ENCODE peak calls at places on chromosomes 2 and 18, in five cellular contexts. L, O, J, C and F are unnamed samples.

GRCh38 chr2:134154269-134154668 is 99.6 kb upstream of the MGAT5 start:
- DNase-seq in C (no peak), O (no peak), J (peak), L (no peak), F (no peak)

GRCh38 chr2:19282305-19282704 is 76.1 kb downstream of the OSR1 start:
- DNase-seq in L (no peak), J (no peak), O (no peak), C (no peak), F (no peak)

GRCh38 chr2:9112079-9112721 is 94.4 kb upstream of the ASAP2 start:
- DNase-seq in C (no peak), O (no peak), L (peak), J (peak), F (no peak)

GRCh38 chr2:49251251-49251650 is 96.9 kb upstream of the FSHR start:
- DNase-seq in L (no peak), C (no peak), J (no peak), O (no peak), F (no peak)

GRCh38 chr2:191854385-191855372 is 7.8 kb upstream of the CAVIN2 start:
- DNase-seq in L (peak), C (no peak), J (no peak), O (no peak), F (no peak)

GRCh38 chr18:7303751-7304370 is 73.0 kb downstream of the LRRC30 start:
- DNase-seq in L (no peak), J (no peak), O (no peak), C (no peak), F (no peak)

GRCh38 chr2:187541086-187542085 is 12.8 kb downstream of the TFPI start:
- DNase-seq in O (no peak), L (peak), J (no peak), C (no peak), F (peak)

GRCh38 chr2:151040036-151040435 is 221.6 kb downstream of the RBM43 start:
- DNase-seq in C (no peak), J (no peak), L (no peak), O (no peak), F (no peak)

GRCh38 chr2:74531666-74532065 is 1.9 kb downstream of the HTRA2 start:
- DNase-seq in C (no peak), L (no peak), J (no peak), O (no peak), F (no peak)

GRCh38 chr2:46471-47345 is at the start of gene FAM110C:
- DNase-seq in J (peak), O (peak), C (peak), L (peak), F (peak)

GRCh38 chr2:240567872-240568677 is at the start of gene RNPEPL1:
- DNase-seq in C (peak), O (peak), J (peak), L (no peak), F (no peak)

GRCh38 chr2:239343946-239344856 is 56.6 kb downstream of the HDAC4 start:
- DNase-seq in J (no peak), O (no peak), L (no peak), C (no peak), F (no peak)

GRCh38 chr2:191847764-191848163 is 876 bp upstream of the CAVIN2 start:
- DNase-seq in L (no peak), J (no peak), C (no peak), O (no peak), F (no peak)

GRCh38 chr2:86372641-86373502 is 35.4 kb upstream of the REEP1 start:
- DNase-seq in L (peak), C (peak), J (no peak), O (peak), F (no peak)

GRCh38 chr2:239806276-239806675 is 218.9 kb downstream of the NDUFA10 start:
- DNase-seq in C (no peak), L (no peak), J (peak), O (no peak), F (no peak)

GRCh38 chr18:58866261-58867232 is 1.9 kb downstream of the ZNF532 start:
- DNase-seq in J (no peak), C (no peak), L (no peak), O (no peak), F (no peak)

GRCh38 chr2:145652546-145652945 is 1132.6 kb upstream of the ZEB2 start:
- DNase-seq in O (no peak), J (no peak), L (no peak), C (no peak), F (no peak)

GRCh38 chr2:31347788-31348187 is 66.8 kb downstream of the XDH start:
- DNase-seq in L (peak), J (no peak), O (peak), C (no peak), F (peak)

GRCh38 chr2:118274841-118275510 is 186.7 kb downstream of the INSIG2 start:
- DNase-seq in C (no peak), O (no peak), J (no peak), L (peak), F (no peak)

GRCh38 chr2:118279005-118279404 is 190.7 kb downstream of the INSIG2 start:
- DNase-seq in L (no peak), O (no peak), C (no peak), J (no peak), F (no peak)

GRCh38 chr2:118272391-118272790 is 184.1 kb downstream of the INSIG2 start:
- DNase-seq in O (no peak), C (no peak), L (no peak), J (no peak), F (no peak)

GRCh38 chr2:118278046-118278445 is 189.8 kb downstream of the INSIG2 start:
- DNase-seq in J (no peak), C (no peak), O (no peak), L (no peak), F (no peak)
- TF ChIP-seq CTCF in J (no peak), C (no peak), O (no peak), L (no peak), F (peak)

GRCh38 chr2:223837290-223838061 is at the start of gene AP1S3:
- DNase-seq in L (peak), J (peak), O (peak), C (peak), F (no peak)
- TF ChIP-seq CTCF in L (peak), J (peak), O (peak), C (no peak), F (no peak)

GRCh38 chr2:229339613-229340012 is 68.5 kb upstream of the PID1 start:
- DNase-seq in O (no peak), J (no peak), L (peak), C (no peak), F (no peak)

GRCh38 chr2:229343661-229344060 is 72.6 kb upstream of the PID1 start:
- DNase-seq in L (no peak), C (no peak), J (no peak), O (no peak), F (no peak)

GRCh38 chr2:229340086-229340760 is 69.1 kb upstream of the PID1 start:
- DNase-seq in C (no peak), J (no peak), L (peak), O (no peak), F (no peak)

GRCh38 chr2:229344151-229344551 is 73.1 kb upstream of the PID1 start:
- DNase-seq in L (peak), C (no peak), O (no peak), J (no peak), F (no peak)

GRCh38 chr2:229342376-229342775 is 71.3 kb upstream of the PID1 start:
- DNase-seq in J (no peak), C (peak), O (peak), L (peak), F (peak)
- TF ChIP-seq CTCF in J (peak), C (peak), O (peak), L (peak), F (peak)

GRCh38 chr2:10306901-10307463 is 4.3 kb downstream of the HPCAL1 start:
- DNase-seq in J (no peak), L (no peak), C (no peak), O (no peak), F (no peak)

GRCh38 chr2:10305254-10305635 is 2.5 kb downstream of the HPCAL1 start:
- DNase-seq in C (no peak), J (no peak), O (no peak), L (peak), F (no peak)

GRCh38 chr2:10304458-10305253 is 2.0 kb downstream of the HPCAL1 start:
- DNase-seq in J (no peak), O (peak), L (no peak), C (peak), F (no peak)

GRCh38 chr2:10303634-10304378 is 1.1 kb downstream of the HPCAL1 start:
- DNase-seq in J (no peak), L (peak), O (peak), C (peak), F (no peak)

DNA sequence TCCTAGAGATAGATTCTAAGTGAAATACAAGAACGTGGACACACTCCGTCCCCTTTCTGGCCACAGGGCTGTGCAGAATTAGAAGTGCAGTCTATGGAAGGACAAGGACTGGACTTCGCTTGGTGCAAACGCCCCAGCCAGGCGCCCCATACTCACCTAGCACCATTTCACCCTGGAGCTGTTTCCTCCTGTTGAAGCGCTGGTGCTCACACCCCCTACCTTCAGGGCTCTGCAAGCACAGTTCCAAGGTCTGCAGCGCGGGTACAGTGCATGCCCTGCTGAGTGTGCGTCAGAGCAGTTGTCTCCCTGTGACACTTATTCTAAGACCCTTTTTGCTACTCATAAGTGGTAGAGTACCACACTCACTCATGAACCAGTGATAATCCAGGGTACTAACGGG is 3.0 kb downstream of the HPCAL1 start:
- DNase-seq in C (peak), J (no peak), L (no peak), O (peak), F (no peak)
- TF ChIP-seq CTCF in C (no peak), J (no peak), L (peak), O (peak), F (peak)

GRCh38 chr2:32678825-32679224 is 51.0 kb downstream of the TTC27 start:
- DNase-seq in J (no peak), L (peak), O (no peak), C (no peak), F (no peak)
- TF ChIP-seq CTCF in J (no peak), L (no peak), O (no peak), C (no peak), F (no peak)

GRCh38 chr2:149573760-149574159 is 13.8 kb downstream of the MMADHC start:
- DNase-seq in O (no peak), C (no peak), J (no peak), L (peak), F (no peak)
- TF ChIP-seq CTCF in O (peak), C (peak), J (peak), L (peak), F (peak)

DNA sequence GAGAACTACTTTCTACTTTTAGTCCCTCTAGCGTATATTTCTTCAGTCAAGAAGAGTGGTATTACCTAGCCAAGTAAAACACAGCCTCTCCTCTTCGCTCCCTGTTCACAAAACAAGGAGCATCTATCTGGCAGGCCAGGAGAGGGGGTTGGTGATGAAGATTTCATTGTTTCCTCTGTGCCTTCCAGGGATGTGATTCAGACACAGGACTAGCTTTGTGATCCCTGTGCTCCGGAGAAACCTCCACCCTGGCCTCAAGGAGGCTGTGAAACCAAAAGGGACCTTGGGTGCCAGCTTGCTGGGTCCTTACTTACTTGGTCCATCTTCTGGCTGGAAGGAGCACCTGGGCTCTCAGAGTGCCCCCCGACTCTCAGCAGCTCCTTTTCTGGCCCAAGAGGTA is 5.7 kb downstream of the RHOB start:
- DNase-seq in J (peak), C (no peak), O (peak), L (peak), F (no peak)
- TF ChIP-seq CTCF in J (peak), C (no peak), O (peak), L (peak), F (peak)

GRCh38 chr2:79734518-79734917 is 221.7 kb downstream of the CTNNA2 start:
- DNase-seq in O (no peak), C (no peak), J (no peak), L (no peak), F (no peak)

GRCh38 chr2:79723830-79724229 is 211.0 kb downstream of the CTNNA2 start:
- DNase-seq in L (peak), O (no peak), J (no peak), C (no peak), F (peak)

GRCh38 chr2:79729532-79729931 is 216.7 kb downstream of the CTNNA2 start:
- DNase-seq in J (no peak), L (no peak), C (no peak), O (peak), F (no peak)
- TF ChIP-seq CTCF in J (no peak), L (no peak), C (no peak), O (no peak), F (no peak)

GRCh38 chr2:175676813-175677212 is 325.3 kb downstream of the LNPK start:
- DNase-seq in C (no peak), J (no peak), L (no peak), O (no peak), F (no peak)
- TF ChIP-seq CTCF in C (no peak), J (no peak), L (no peak), O (peak), F (no peak)

DNA sequence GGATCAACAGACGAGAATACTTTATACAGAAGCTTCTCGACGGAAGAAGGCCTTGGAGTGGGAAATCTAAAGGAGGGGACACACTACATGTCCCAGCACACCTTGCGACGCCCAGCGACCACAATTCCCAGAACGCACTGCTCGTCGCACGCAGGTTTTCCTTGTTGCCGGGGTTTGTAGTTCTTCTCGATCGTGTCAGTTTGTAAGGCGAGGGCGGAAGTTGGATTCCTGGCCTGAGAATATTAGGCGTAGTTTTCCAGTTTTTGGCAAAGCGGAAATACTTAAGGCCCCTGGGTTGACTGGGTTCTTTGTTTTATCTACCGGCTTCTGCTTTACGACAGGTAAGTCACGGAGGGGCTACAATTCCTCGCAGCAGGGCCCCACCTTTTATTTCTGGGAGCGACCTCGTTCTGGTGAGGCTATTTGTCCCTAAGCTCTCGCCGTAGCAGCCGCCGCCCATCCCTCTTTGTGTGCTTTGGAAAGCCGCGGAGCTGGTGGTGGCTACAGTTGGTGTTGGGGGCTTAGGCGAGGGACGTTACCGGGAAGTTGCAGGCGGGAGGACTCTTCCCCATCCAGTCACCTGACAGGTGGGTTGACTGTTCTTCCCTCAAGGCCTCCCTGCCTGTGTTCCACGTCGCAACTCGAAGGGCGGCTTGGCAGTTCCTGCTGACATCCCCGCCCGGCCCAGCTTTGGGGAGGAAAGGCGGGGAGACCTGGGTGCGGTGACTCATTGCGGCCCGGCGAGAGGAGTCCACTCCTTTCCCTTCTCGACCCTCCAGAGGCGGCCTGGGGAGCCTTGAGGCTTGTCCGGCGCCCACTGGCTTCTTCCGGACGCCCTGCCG is at the start of gene DYNC1I2:
- DNase-seq in O (peak), L (peak), J (peak), C (peak), F (peak)
- TF ChIP-seq CTCF in O (no peak), L (no peak), J (no peak), C (no peak), F (no peak)